ENCODE peak calls at places on chromosomes 11 and 22, in five cellular contexts. O is transverse colon, J is H1, V is stomach, D is tibial nerve. W is an unnamed sample.

GRCh38 chr11:108559340-108559739 is 34.2 kb downstream of the EXPH5 start:
- DNase-seq in V (no peak), D (no peak), O (no peak), J (no peak), W (no peak)

GRCh38 chr11:2138075-2138435 is 1.1 kb downstream of the IGF2 start:
- DNase-seq in D (no peak), O (no peak), V (no peak), J (no peak), W (no peak)

GRCh38 chr11:81869337-81870065 is 864.2 kb downstream of the FAM181B start:
- DNase-seq in J (no peak), O (peak), V (peak), D (no peak), W (no peak)

GRCh38 chr22:24938741-24939341 is 7.7 kb downstream of the LHFPL7 start:
- DNase-seq in D (no peak), O (no peak), J (no peak), V (no peak), W (no peak)

GRCh38 chr11:62727833-62728721 is at the start of gene TTC9C:
- DNase-seq in J (peak), O (peak), V (peak), D (peak), W (peak)

GRCh38 chr11:91979775-91980174 is 244.8 kb upstream of the FAT3 start:
- DNase-seq in V (no peak), D (no peak), O (no peak), J (no peak), W (no peak)

GRCh38 chr11:76599041-76600013 is 71.2 kb downstream of the LRRC32 start:
- DNase-seq in D (no peak), J (no peak), V (no peak), O (no peak), W (peak)

GRCh38 chr11:120748485-120748814 is 236.9 kb downstream of the GRIK4 start:
- DNase-seq in J (no peak), V (no peak), D (no peak), O (no peak), W (no peak)

GRCh38 chr22:32880906-32881596 is 79.5 kb downstream of the TIMP3 start:
- DNase-seq in V (peak), J (no peak), O (peak), D (no peak), W (peak)

GRCh38 chr11:66996609-66997273 is 21.6 kb downstream of the C11orf86 start:
- DNase-seq in V (no peak), O (no peak), D (no peak), J (no peak), W (no peak)

GRCh38 chr11:128931661-128932060 is 11.0 kb downstream of the TP53AIP1 start:
- DNase-seq in J (no peak), V (no peak), O (no peak), D (no peak), W (no peak)

GRCh38 chr11:107468596-107468995 is 11.0 kb upstream of the CWF19L2 start:
- DNase-seq in V (no peak), J (no peak), O (no peak), D (no peak), W (no peak)

GRCh38 chr11:115577701-115578100 is 73.5 kb upstream of the CADM1 start:
- DNase-seq in J (no peak), D (no peak), V (no peak), O (no peak), W (no peak)

GRCh38 chr11:18633256-18634139 is 644 bp downstream of the SPTY2D1 start:
- DNase-seq in J (no peak), O (peak), D (no peak), V (no peak), W (no peak)

GRCh38 chr11:419248-420005 is 4.6 kb upstream of the SIGIRR start:
- DNase-seq in D (no peak), O (peak), V (no peak), J (no peak), W (no peak)

GRCh38 chr11:71309181-71309580 is 56.8 kb upstream of the SHANK2 start:
- DNase-seq in O (no peak), J (no peak), V (peak), D (no peak), W (peak)

GRCh38 chr11:111606986-111607385 is 4.7 kb downstream of the SIK2 start:
- DNase-seq in J (no peak), D (no peak), V (no peak), O (no peak), W (no peak)

GRCh38 chr11:72634016-72634415 is 40.2 kb downstream of the PDE2A start:
- DNase-seq in J (no peak), O (no peak), D (no peak), V (no peak), W (no peak)

GRCh38 chr22:17782158-17782557 is 7.9 kb upstream of the BID start:
- DNase-seq in O (no peak), J (no peak), D (no peak), V (no peak), W (no peak)

GRCh38 chr11:7671807-7672206 is 1.5 kb downstream of the CYB5R2 start:
- DNase-seq in O (no peak), D (no peak), J (no peak), V (no peak), W (no peak)

GRCh38 chr11:2077061-2077802 is 62.0 kb downstream of the IGF2 start:
- DNase-seq in J (no peak), V (peak), O (no peak), D (no peak), W (no peak)

GRCh38 chr11:77026743-77027142 is 7.5 kb upstream of the B3GNT6 start:
- DNase-seq in J (no peak), O (no peak), V (no peak), D (no peak), W (no peak)

GRCh38 chr11:2573240-2574042 is 126.4 kb downstream of the KCNQ1OT1 start:
- DNase-seq in J (no peak), V (no peak), O (no peak), D (peak), W (peak)

GRCh38 chr11:111912535-111912934 is at the start of gene HSPB2:
- DNase-seq in J (no peak), O (no peak), D (no peak), V (no peak), W (peak)

GRCh38 chr22:46697811-46698515 is 40.1 kb downstream of the CERK start:
- DNase-seq in D (no peak), O (no peak), J (no peak), V (no peak), W (no peak)

GRCh38 chr11:64877390-64878222 is 815 bp downstream of the EHD1 start:
- DNase-seq in V (no peak), O (peak), J (no peak), D (no peak), W (no peak)

GRCh38 chr11:118917488-118918127 is 8.1 kb downstream of the BCL9L start:
- DNase-seq in J (no peak), D (peak), V (no peak), O (peak), W (peak)

GRCh38 chr22:48323746-48324145 is 1503.9 kb downstream of the BRD1 start:
- DNase-seq in J (no peak), V (no peak), O (no peak), D (no peak), W (no peak)

GRCh38 chr11:108803781-108804180 is 138.9 kb downstream of the DDX10 start:
- DNase-seq in O (no peak), V (no peak), J (no peak), D (no peak), W (no peak)

GRCh38 chr22:48496987-48497650 is 1330.6 kb downstream of the BRD1 start:
- DNase-seq in O (no peak), V (no peak), J (no peak), D (no peak), W (no peak)

GRCh38 chr11:73342633-73343032 is 33.6 kb upstream of the RELT start:
- DNase-seq in O (no peak), D (no peak), V (no peak), J (no peak), W (no peak)

GRCh38 chr11:32580967-32581366 is 2.7 kb upstream of the EIF3M start:
- DNase-seq in O (no peak), J (no peak), V (no peak), D (no peak), W (no peak)

GRCh38 chr11:67117176-67117575 is 1.9 kb upstream of the KDM2A start:
- DNase-seq in D (no peak), J (no peak), V (no peak), O (no peak), W (no peak)

GRCh38 chr11:118643142-118643994 is 36.0 kb downstream of the PHLDB1 start:
- DNase-seq in V (no peak), O (no peak), D (no peak), J (no peak), W (no peak)

GRCh38 chr11:13358871-13359270 is 81.3 kb downstream of the BMAL1 start:
- DNase-seq in O (no peak), D (no peak), V (no peak), J (no peak), W (no peak)

GRCh38 chr11:60870733-60871377 is 3.5 kb downstream of the ZP1 start:
- DNase-seq in D (no peak), J (no peak), V (no peak), O (no peak), W (no peak)

GRCh38 chr11:10566257-10566956 is 2.1 kb downstream of the LYVE1 start:
- DNase-seq in O (no peak), J (no peak), V (no peak), D (no peak), W (no peak)
- H3K4me3 ChIP-seq in O (no peak), J (no peak), V (no peak), D (no peak), W (no peak)

GRCh38 chr11:27217496-27217895 is 145.5 kb downstream of the CCDC34 start:
- DNase-seq in V (no peak), O (no peak), J (no peak), D (no peak), W (no peak)

GRCh38 chr11:27216268-27217149 is 146.5 kb downstream of the CCDC34 start:
- DNase-seq in D (no peak), J (no peak), O (peak), V (no peak), W (peak)

GRCh38 chr11:27214713-27215112 is 148.3 kb downstream of the CCDC34 start:
- DNase-seq in O (no peak), D (no peak), V (no peak), J (no peak), W (no peak)

GRCh38 chr11:27217948-27218410 is 145.0 kb downstream of the CCDC34 start:
- DNase-seq in V (no peak), J (no peak), O (no peak), D (no peak), W (no peak)

DNA sequence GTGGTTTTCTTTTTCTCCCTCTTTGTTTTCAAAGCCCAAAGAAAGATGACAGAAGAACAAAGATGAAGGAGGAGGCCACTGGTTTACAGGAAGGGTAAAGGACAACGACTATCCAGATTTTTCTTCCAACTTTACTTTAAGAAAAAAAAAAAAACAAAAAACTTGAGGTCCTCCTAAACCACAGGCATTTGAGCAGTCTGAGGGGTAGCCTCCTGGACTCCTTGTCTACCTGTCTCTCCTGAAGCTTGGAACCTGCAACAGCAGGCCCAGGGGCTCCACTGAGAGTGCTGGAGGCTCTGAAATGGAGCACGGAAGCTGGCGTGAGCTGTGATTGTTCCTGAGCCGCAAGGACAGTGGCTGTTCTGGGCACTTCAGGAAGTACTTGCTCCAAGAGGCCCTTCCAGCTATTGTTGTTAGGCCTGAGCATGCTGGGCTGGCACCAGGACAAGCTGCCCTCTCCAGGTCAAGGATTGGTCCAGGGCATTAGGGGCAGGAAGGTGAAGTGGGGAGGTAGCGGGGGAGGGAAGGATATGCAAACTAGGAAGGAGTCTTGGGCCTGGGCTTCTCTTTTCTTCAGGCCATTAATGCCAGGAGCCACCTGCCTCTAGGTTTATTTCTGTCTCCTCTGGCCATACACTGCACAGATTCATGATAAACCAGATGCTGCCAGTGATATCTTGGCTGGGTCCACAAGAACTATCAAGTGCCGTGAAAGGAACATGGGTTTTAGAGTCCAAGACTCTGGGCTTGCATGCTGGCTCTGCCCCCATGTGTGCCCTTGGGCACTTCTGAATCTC is 147.3 kb downstream of the CCDC34 start:
- DNase-seq in O (no peak), D (no peak), V (peak), J (no peak), W (peak)
- TF ChIP-seq EP300 in O (no peak), D (no peak), V (no peak), J (no peak), W (no peak)

GRCh38 chr22:49855491-49855911 is 1.9 kb downstream of the ZBED4 start:
- DNase-seq in O (peak), V (no peak), D (no peak), J (no peak), W (no peak)
- H3K4me3 ChIP-seq in O (peak), V (peak), D (no peak), J (no peak), W (no peak)

DNA sequence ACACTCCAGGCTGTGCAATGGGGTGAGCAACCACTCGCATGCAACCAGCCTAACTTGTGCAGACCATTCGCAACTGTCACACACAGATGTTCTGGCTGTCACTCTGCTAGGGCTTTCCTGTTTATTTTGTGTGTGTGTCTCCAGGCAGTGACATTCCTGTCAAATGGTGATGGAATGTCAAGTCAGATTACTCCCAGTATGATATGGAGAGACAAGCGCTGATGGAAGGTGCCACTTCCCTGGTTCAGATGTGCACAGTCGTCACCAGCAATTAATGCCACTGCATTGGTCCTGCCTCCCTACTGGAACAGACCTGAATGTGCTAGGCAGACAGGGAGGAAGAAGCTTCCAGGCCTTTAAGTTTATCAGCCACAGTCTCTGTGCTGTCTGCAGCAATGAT is 442.4 kb upstream of the ISX start:
- DNase-seq in V (no peak), J (no peak), D (no peak), O (no peak), W (no peak)
- TF ChIP-seq EP300 in V (no peak), J (no peak), D (no peak), O (no peak), W (no peak)

DNA sequence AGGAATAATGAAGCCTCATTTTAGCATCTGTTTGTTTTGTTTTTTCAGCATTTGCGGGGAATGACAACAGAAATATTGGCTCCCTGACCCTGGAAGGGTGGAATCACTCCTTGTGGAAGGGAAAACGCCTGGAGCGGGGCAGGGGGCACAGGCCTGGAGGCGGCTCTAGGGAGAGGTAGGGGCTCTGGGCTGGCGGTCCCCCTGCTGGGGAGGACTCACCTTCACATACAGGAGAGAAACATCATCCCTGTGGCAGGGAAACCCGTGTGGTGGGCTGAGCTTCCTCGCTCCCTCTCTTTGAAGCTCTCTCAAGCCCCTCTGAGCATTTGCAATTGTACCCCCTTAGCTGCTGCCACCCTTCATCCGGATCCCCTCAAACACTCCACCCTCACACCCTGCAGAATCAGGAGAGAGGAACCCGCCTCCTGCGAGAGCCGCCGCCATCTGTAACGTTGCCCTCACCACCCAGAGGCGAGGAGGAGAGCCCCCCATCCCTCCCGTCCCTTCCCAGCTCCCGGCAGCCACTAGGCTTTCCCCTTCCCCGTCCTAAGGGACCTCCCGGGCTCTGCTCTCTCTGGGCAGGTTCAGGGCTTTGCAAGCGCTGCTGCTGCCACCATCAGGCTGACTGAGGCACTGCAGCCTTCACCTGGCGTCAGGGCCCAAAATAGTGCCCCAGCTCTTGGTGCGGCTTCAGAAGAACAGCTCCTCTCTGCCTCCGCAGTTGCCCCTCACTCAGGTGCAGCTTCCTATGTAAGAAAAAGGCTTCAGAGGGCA is 10.4 kb downstream of the KIRREL3 start:
- DNase-seq in J (peak), D (peak), V (peak), O (peak), W (peak)
- H3K4me3 ChIP-seq in J (no peak), D (no peak), V (no peak), O (no peak), W (no peak)

W was measured in ovary.